ENCODE peak calls at places on chromosome 5, in five cellular contexts. One of them, this sample, is unnamed.

GRCh38 chr5:4584982-4585381 is 555.1 kb upstream of the ADAMTS16 start:
- DNase-seq in K562: no peak
- DNase-seq in Panc1: no peak
- DNase-seq in KBM-7: no peak
- DNase-seq in adipocyte: no peak
- DNase-seq in this sample: no peak

GRCh38 chr5:5398046-5398445 is 24.4 kb upstream of the ICE1 start:
- DNase-seq in Panc1: no peak
- DNase-seq in K562: no peak
- DNase-seq in adipocyte: no peak
- DNase-seq in KBM-7: no peak
- DNase-seq in this sample: no peak

GRCh38 chr5:156326718-156327259 is at the start of gene SGCD:
- DNase-seq in KBM-7: no peak
- DNase-seq in Panc1: no peak
- DNase-seq in adipocyte: peak; percentile 94
- DNase-seq in K562: no peak
- DNase-seq in this sample: no peak

GRCh38 chr5:94181940-94182339 is 436.5 kb downstream of the KIAA0825 start:
- DNase-seq in Panc1: peak; percentile 4
- DNase-seq in KBM-7: peak; percentile 22
- DNase-seq in adipocyte: no peak
- DNase-seq in K562: peak; percentile 3
- DNase-seq in this sample: no peak

GRCh38 chr5:142175461-142176142 is 67.0 kb downstream of the NDFIP1 start:
- DNase-seq in adipocyte: no peak
- DNase-seq in K562: no peak
- DNase-seq in KBM-7: no peak
- DNase-seq in Panc1: no peak
- DNase-seq in this sample: no peak

GRCh38 chr5:19314840-19315239 is 673.2 kb downstream of the CDH18 start:
- DNase-seq in Panc1: no peak
- DNase-seq in KBM-7: no peak
- DNase-seq in adipocyte: peak; percentile 5
- DNase-seq in K562: no peak
- DNase-seq in this sample: no peak

GRCh38 chr5:10615693-10616092 is 51.8 kb downstream of the ANKRD33B start:
- DNase-seq in KBM-7: no peak
- DNase-seq in adipocyte: no peak
- DNase-seq in K562: no peak
- DNase-seq in Panc1: no peak
- DNase-seq in this sample: no peak

GRCh38 chr5:141677415-141677814 is 4.6 kb downstream of the ARAP3 start:
- DNase-seq in K562: peak; percentile 35
- DNase-seq in adipocyte: peak; percentile 19
- DNase-seq in KBM-7: peak; percentile 52
- DNase-seq in Panc1: no peak
- DNase-seq in this sample: no peak

GRCh38 chr5:41747291-41747690 is 122.9 kb downstream of the OXCT1 start:
- DNase-seq in adipocyte: peak; percentile 58
- DNase-seq in K562: peak; percentile 31
- DNase-seq in KBM-7: no peak
- DNase-seq in Panc1: no peak
- DNase-seq in this sample: no peak

GRCh38 chr5:175356428-175356827 is 87.6 kb downstream of the DRD1 start:
- DNase-seq in adipocyte: no peak
- DNase-seq in K562: no peak
- DNase-seq in Panc1: no peak
- DNase-seq in KBM-7: no peak
- DNase-seq in this sample: no peak

GRCh38 chr5:89265511-89266169 is 382.7 kb upstream of the MEF2C start:
- DNase-seq in K562: no peak
- DNase-seq in KBM-7: no peak
- DNase-seq in adipocyte: peak; percentile 81
- DNase-seq in Panc1: no peak
- DNase-seq in this sample: no peak

GRCh38 chr5:100595152-100595811 is 60.1 kb downstream of the FAM174A start:
- DNase-seq in adipocyte: peak; percentile 93
- DNase-seq in KBM-7: no peak
- DNase-seq in K562: peak; percentile 9
- DNase-seq in Panc1: peak; percentile 72
- DNase-seq in this sample: no peak

GRCh38 chr5:14156611-14157493 is 13.7 kb downstream of the TRIO start:
- DNase-seq in K562: no peak
- DNase-seq in adipocyte: peak; percentile 91
- DNase-seq in Panc1: peak; percentile 96
- DNase-seq in KBM-7: peak; percentile 58
- DNase-seq in this sample: no peak

GRCh38 chr5:95440825-95441224 is 49.7 kb downstream of the FAM81B start:
- DNase-seq in adipocyte: no peak
- DNase-seq in Panc1: no peak
- DNase-seq in K562: no peak
- DNase-seq in KBM-7: no peak
- DNase-seq in this sample: no peak

GRCh38 chr5:31124026-31124425 is 69.5 kb upstream of the CDH6 start:
- DNase-seq in Panc1: no peak
- DNase-seq in adipocyte: no peak
- DNase-seq in K562: no peak
- DNase-seq in KBM-7: no peak
- DNase-seq in this sample: no peak

GRCh38 chr5:180914646-180915045 is 15.7 kb downstream of the BTNL8 start:
- DNase-seq in adipocyte: no peak
- DNase-seq in KBM-7: no peak
- DNase-seq in Panc1: no peak
- DNase-seq in K562: no peak
- DNase-seq in this sample: no peak

GRCh38 chr5:56375011-56375410 is 141.9 kb upstream of the ANKRD55 start:
- DNase-seq in K562: no peak
- DNase-seq in KBM-7: no peak
- DNase-seq in Panc1: no peak
- DNase-seq in adipocyte: no peak
- DNase-seq in this sample: no peak

GRCh38 chr5:124712724-124713305 is 33.6 kb downstream of the ZNF608 start:
- DNase-seq in adipocyte: no peak
- DNase-seq in KBM-7: no peak
- DNase-seq in K562: peak; percentile 20
- DNase-seq in Panc1: no peak
- DNase-seq in this sample: no peak

GRCh38 chr5:57450991-57451876 is 31.4 kb downstream of the ACTBL2 start:
- DNase-seq in K562: no peak
- DNase-seq in adipocyte: peak; percentile 83
- DNase-seq in KBM-7: no peak
- DNase-seq in Panc1: no peak
- DNase-seq in this sample: no peak

GRCh38 chr5:146903789-146904188 is 25.2 kb upstream of the PPP2R2B start:
- DNase-seq in K562: no peak
- DNase-seq in adipocyte: no peak
- DNase-seq in Panc1: no peak
- DNase-seq in KBM-7: no peak
- DNase-seq in this sample: no peak

GRCh38 chr5:111530298-111530740 is 18.0 kb upstream of the STARD4 start:
- DNase-seq in adipocyte: no peak
- DNase-seq in KBM-7: peak; percentile 93
- DNase-seq in K562: peak; percentile 91
- DNase-seq in Panc1: no peak
- DNase-seq in this sample: peak; percentile 77